ENCODE peak calls at places on chromosomes 16 and 17, in four cellular contexts. B, N, F and P are unnamed samples.

GRCh38 chr16:21260870-21261791 is 17.0 kb downstream of the CRYM start:
- DNase-seq in B (peak; percentile 75), N (no peak), F (peak; percentile 77), P (peak; percentile 54)

GRCh38 chr17:16108858-16109257 is 106.5 kb downstream of the NCOR1 start:
- DNase-seq in B (no peak), N (no peak), F (no peak), P (no peak)

GRCh38 chr16:80023865-80024264 is 423.3 kb upstream of the MAF start:
- DNase-seq in B (peak; percentile 9), N (no peak), F (no peak), P (no peak)

GRCh38 chr17:33012522-33013033 is 20.9 kb downstream of the SPACA3 start:
- DNase-seq in B (no peak), N (no peak), F (no peak), P (peak; percentile 9)

GRCh38 chr16:53900678-53901077 is 196.7 kb downstream of the FTO start:
- DNase-seq in B (no peak), N (no peak), F (no peak), P (no peak)

GRCh38 chr17:81831957-81832607 is 1.0 kb downstream of the MCRIP1 start:
- DNase-seq in B (no peak), N (no peak), F (peak; percentile 52), P (no peak)

GRCh38 chr16:14015017-14015416 is 56.1 kb upstream of the MRTFB start:
- DNase-seq in B (no peak), N (no peak), F (no peak), P (no peak)

GRCh38 chr17:49523706-49524472 is 28.8 kb downstream of the NGFR start:
- DNase-seq in B (no peak), N (no peak), F (peak; percentile 64), P (peak; percentile 66)

GRCh38 chr16:56869513-56870270 is 4.7 kb downstream of the SLC12A3 start:
- DNase-seq in B (no peak), N (no peak), F (no peak), P (peak; percentile 62)

GRCh38 chr16:66495440-66495839 is 54.5 kb downstream of the TK2 start:
- DNase-seq in B (no peak), N (no peak), F (no peak), P (no peak)

GRCh38 chr16:76910931-76911330 is 280.1 kb upstream of the MON1B start:
- DNase-seq in B (no peak), N (no peak), F (no peak), P (no peak)

GRCh38 chr16:74748042-74748709 is 26.4 kb downstream of the FA2H start:
- DNase-seq in B (no peak), N (no peak), F (no peak), P (no peak)

GRCh38 chr17:66952681-66953638 is 11.5 kb upstream of the CACNG4 start:
- DNase-seq in B (no peak), N (no peak), F (no peak), P (no peak)

GRCh38 chr17:39239640-39240314 is 14.0 kb upstream of the STAC2 start:
- DNase-seq in B (peak; percentile 28), N (no peak), F (peak; percentile 56), P (no peak)

GRCh38 chr17:59618894-59619312 is 792 bp upstream of the CLTC start:
- DNase-seq in B (no peak), N (peak; percentile 93), F (no peak), P (no peak)

GRCh38 chr17:79840989-79841286 is 1.7 kb upstream of the CBX4 start:
- DNase-seq in B (no peak), N (no peak), F (no peak), P (no peak)

GRCh38 chr17:37527249-37527851 is 37.7 kb downstream of the DUSP14 start:
- DNase-seq in B (peak; percentile 56), N (no peak), F (no peak), P (peak; percentile 19)

GRCh38 chr17:19705771-19706770 is 10.3 kb downstream of the SLC47A2 start:
- DNase-seq in B (no peak), N (no peak), F (no peak), P (no peak)

GRCh38 chr16:88599092-88599733 is 29.0 kb downstream of the ZC3H18 start:
- DNase-seq in B (no peak), N (peak; percentile 40), F (peak; percentile 48), P (no peak)

GRCh38 chr16:31485571-31485970 is 2.6 kb downstream of the SLC5A2 start:
- DNase-seq in B (no peak), N (no peak), F (no peak), P (no peak)

GRCh38 chr17:51372345-51373004 is 112.1 kb downstream of the UTP18 start:
- DNase-seq in B (peak; percentile 71), N (no peak), F (no peak), P (peak; percentile 83)

GRCh38 chr16:17375388-17376304 is 95.1 kb downstream of the XYLT1 start:
- DNase-seq in B (no peak), N (no peak), F (no peak), P (no peak)

GRCh38 chr16:89050119-89050867 is 43.4 kb upstream of the ACSF3 start:
- DNase-seq in B (no peak), N (no peak), F (no peak), P (no peak)

GRCh38 chr16:64445245-64445644 is 676.6 kb downstream of the CDH11 start:
- DNase-seq in B (no peak), N (no peak), F (no peak), P (no peak)

GRCh38 chr16:30619207-30619606 is 9.0 kb upstream of the ZNF689 start:
- DNase-seq in B (no peak), N (no peak), F (no peak), P (no peak)

GRCh38 chr16:3074860-3075545 is 9.6 kb downstream of the IL32 start:
- DNase-seq in B (no peak), N (no peak), F (no peak), P (no peak)

GRCh38 chr17:46887717-46888116 is 35.2 kb upstream of the GOSR2 start:
- DNase-seq in B (no peak), N (no peak), F (no peak), P (no peak)

GRCh38 chr17:60594747-60595146 is 5.2 kb upstream of the PPM1D start:
- DNase-seq in B (no peak), N (no peak), F (no peak), P (no peak)

GRCh38 chr17:64499805-64500486 is 3.1 kb upstream of the POLG2 start:
- DNase-seq in B (no peak), N (no peak), F (no peak), P (no peak)
- TF ChIP-seq POLR2A in B (no peak), N (no peak), F (no peak), P (no peak)

DNA sequence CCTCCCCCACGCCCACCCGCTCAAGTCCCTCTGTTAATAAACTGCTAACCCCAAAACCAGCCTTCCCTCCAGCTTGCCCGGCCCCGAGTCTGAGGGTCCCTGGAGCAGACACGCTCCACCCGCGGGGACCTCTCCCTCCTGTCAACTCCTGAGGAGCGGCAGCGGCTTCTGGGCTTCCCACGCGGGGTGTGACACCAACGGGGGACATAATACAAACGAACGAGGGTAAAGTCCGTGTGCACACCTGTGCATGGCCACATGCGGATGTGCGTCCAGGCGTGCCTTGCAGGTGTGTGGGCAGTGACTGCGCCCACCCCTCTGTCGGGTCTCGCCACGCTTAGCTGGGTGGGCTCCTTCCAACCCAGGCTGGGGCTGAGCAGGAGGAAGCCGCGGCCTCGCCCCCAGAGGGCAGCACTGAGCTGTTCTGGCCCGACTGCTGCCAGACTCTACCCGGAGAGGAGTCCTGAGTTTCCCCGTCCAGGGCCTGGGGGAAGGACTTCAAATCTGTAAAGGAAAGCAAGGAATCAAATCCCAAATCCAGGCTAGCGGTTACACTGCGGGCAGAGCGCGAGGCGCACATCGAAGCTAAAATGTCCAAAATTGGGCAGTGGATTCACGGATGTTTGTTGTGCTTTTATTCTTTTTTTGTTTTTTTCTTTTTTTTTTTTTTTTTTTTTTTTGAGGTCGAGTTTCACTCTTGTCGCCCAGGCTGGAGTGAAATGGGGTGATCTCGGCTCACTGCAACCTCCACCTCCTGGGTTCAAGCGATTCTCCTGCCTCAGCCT is 24.2 kb upstream of the KRT17 start:
- DNase-seq in B (peak; percentile 78), N (peak; percentile 90), F (peak; percentile 90), P (peak; percentile 90)
- TF ChIP-seq POLR2A in B (no peak), N (no peak), F (no peak), P (no peak)

GRCh38 chr17:57955183-57955952 is at the start of gene CUEDC1:
- DNase-seq in B (peak; percentile 56), N (peak; percentile 79), F (peak; percentile 85), P (peak; percentile 84)
- TF ChIP-seq POLR2A in B (peak; percentile 23), N (no peak), F (peak; percentile 61), P (peak; percentile 66)

DNA sequence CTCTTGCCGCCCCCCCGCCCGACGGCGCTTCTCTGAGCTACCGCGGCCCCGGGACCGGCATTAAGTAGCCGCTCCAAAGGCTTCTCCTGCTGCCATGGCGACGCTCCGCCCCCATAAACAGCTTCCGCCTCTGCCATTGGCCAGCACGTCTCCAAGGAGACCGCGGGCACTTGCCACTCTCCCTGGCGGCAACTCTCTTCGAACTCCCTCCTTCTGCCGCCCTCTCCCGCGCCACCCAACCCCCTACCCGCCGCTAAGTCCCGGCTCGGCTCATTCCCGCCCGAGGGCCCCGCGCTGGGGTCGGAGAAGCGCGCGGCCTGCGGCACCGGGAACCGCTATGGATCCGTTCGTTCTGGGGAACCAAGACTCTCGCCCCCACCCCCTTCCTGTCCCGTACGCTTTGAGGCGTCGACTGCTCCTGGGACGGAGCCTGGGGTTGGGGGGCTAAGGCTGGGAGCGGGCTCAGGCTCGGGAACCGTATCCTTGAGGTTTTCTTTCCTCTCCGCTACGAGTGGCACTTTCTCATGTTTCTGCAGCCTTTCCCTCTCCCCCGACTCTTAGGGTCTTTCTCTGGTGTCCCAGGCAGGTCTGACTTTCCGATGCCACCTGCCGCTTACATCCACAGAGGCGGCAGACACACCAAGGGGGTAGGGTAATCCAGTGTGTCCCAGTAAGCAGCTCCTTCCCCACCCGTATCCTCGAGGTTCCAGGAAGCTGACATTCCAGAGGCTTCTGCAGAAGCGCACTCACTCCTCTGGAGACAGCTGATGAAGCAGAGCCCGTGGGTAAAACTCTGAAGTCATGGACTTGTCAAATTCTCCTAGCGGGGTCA is at the start of gene FOXJ1:
- DNase-seq in B (peak; percentile 95), N (peak; percentile 86), F (peak; percentile 92), P (peak; percentile 99)
- TF ChIP-seq POLR2A in B (no peak), N (no peak), F (no peak), P (no peak)

DNA sequence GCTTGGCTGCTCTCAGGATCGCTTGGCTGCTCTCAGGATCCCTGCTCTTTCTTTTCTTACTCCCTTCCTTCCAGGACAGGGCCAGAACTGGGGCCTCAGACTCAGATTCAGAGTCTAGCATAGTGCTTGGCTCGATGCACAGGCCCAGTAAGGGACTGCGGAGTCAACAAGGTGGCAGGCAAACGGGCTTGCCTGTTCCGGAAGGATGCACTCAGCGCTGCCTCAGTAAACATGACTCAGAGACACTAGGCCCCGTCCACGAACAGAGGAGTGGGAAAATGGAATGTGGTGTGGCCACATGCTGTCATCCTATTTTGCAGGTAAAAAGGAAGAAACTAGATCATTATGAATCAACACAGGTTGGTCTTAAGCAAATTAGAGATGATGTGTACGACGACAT is 9.8 kb downstream of the SPHK1 start:
- DNase-seq in B (no peak), N (no peak), F (no peak), P (no peak)
- TF ChIP-seq POLR2A in B (no peak), N (no peak), F (no peak), P (no peak)